ENCODE peak calls at places on chromosomes 4 and X, in five cellular contexts. L is fibroblast of lung, P is right atrium auricular region, B is heart left ventricle, G is pancreas. W is an unnamed sample.

GRCh38 chrX:65536291-65536690 is 1.7 kb upstream of the LAS1L start:
- DNase-seq in L (no peak), P (no peak), B (no peak), G (no peak), W (no peak)

GRCh38 chrX:153820601-153821000 is 9.7 kb downstream of the PDZD4 start:
- DNase-seq in L (no peak), P (no peak), B (no peak), G (no peak), W (no peak)

GRCh38 chr4:158020734-158021346 is 152.0 kb downstream of the GASK1B start:
- DNase-seq in L (peak; percentile 98), P (no peak), B (no peak), G (no peak), W (peak; percentile 73)

GRCh38 chr4:140289486-140289885 is 84.0 kb upstream of the SCOC start:
- DNase-seq in L (no peak), P (no peak), B (no peak), G (no peak), W (no peak)

GRCh38 chr4:185810746-185811508 is 1.1 kb downstream of the SORBS2 start:
- DNase-seq in L (no peak), P (no peak), B (no peak), G (no peak), W (no peak)

GRCh38 chr4:160009656-160010493 is 907.0 kb downstream of the RAPGEF2 start:
- DNase-seq in L (no peak), P (no peak), B (no peak), G (no peak), W (no peak)

GRCh38 chr4:38195486-38195885 is 235.3 kb downstream of the PTTG2 start:
- DNase-seq in L (no peak), P (no peak), B (no peak), G (no peak), W (no peak)

GRCh38 chr4:133161570-133161969 is 12.5 kb downstream of the PCDH10 start:
- DNase-seq in L (no peak), P (no peak), B (no peak), G (no peak), W (no peak)

GRCh38 chr4:183256756-183257385 is 63.2 kb downstream of the CLDN22 start:
- DNase-seq in L (peak; percentile 37), P (no peak), B (peak; percentile 53), G (no peak), W (no peak)

GRCh38 chrX:2500681-2501151 is at the start of the genes DHRSX and ZBED1:
- DNase-seq in L (peak; percentile 26), P (no peak), B (peak; percentile 53), G (no peak), W (no peak)

GRCh38 chr4:147754037-147754445 is 22.2 kb downstream of the ARHGAP10 start:
- DNase-seq in L (peak; percentile 96), P (no peak), B (no peak), G (no peak), W (peak; percentile 70)

GRCh38 chrX:12225073-12225472 is 86.8 kb downstream of the FRMPD4 start:
- DNase-seq in L (no peak), P (no peak), B (no peak), G (no peak), W (no peak)

GRCh38 chrX:51182545-51182944 is 150.1 kb upstream of the NUDT10 start:
- DNase-seq in L (no peak), P (no peak), B (no peak), G (no peak), W (no peak)

GRCh38 chr4:51943221-51943620 is 76.9 kb downstream of the LRRC66 start:
- DNase-seq in L (peak; percentile 65), P (no peak), B (no peak), G (no peak), W (no peak)

GRCh38 chr4:70197842-70198241 is 2.3 kb downstream of the ODAM start:
- DNase-seq in L (peak; percentile 0), P (no peak), B (no peak), G (peak; percentile 67), W (no peak)

GRCh38 chr4:158578476-158578875 is 56.8 kb downstream of the RXFP1 start:
- DNase-seq in L (peak; percentile 30), P (no peak), B (no peak), G (no peak), W (peak; percentile 23)

GRCh38 chr4:53322696-53323095 is 43.2 kb downstream of the SCFD2 start:
- DNase-seq in L (no peak), P (no peak), B (no peak), G (no peak), W (no peak)

GRCh38 chr4:82797591-82798081 is 960 bp downstream of the SCD5 start:
- DNase-seq in L (peak; percentile 61), P (peak; percentile 59), B (peak; percentile 16), G (no peak), W (no peak)

GRCh38 chr4:114921790-114922581 is 191.4 kb downstream of the NDST4 start:
- DNase-seq in L (no peak), P (no peak), B (no peak), G (no peak), W (peak; percentile 2)

GRCh38 chrX:72392816-72393800 is 87.4 kb upstream of the CITED1 start:
- DNase-seq in L (no peak), P (no peak), B (no peak), G (no peak), W (no peak)

GRCh38 chr4:147879676-147880075 is 147.8 kb downstream of the ARHGAP10 start:
- DNase-seq in L (peak; percentile 71), P (no peak), B (no peak), G (no peak), W (peak; percentile 32)

GRCh38 chr4:174154455-174154854 is 129.0 kb downstream of the FBXO8 start:
- DNase-seq in L (peak; percentile 47), P (no peak), B (no peak), G (no peak), W (peak; percentile 15)

GRCh38 chr4:22670953-22671352 is 21.8 kb upstream of the GBA3 start:
- DNase-seq in L (peak; percentile 54), P (no peak), B (no peak), G (no peak), W (peak; percentile 63)

GRCh38 chr4:56255820-56256219 is 131.5 kb downstream of the AASDH start:
- DNase-seq in L (no peak), P (no peak), B (no peak), G (no peak), W (no peak)

GRCh38 chr4:48777739-48778138 is 2.3 kb downstream of the FRYL start:
- DNase-seq in L (no peak), P (no peak), B (no peak), G (no peak), W (no peak)

GRCh38 chr4:114386637-114387233 is 211.9 kb upstream of the UGT8 start:
- DNase-seq in L (peak; percentile 31), P (no peak), B (no peak), G (no peak), W (no peak)

GRCh38 chrX:103367502-103367901 is 8.8 kb upstream of the BEX3 start:
- DNase-seq in L (no peak), P (no peak), B (no peak), G (no peak), W (peak; percentile 54)

GRCh38 chrX:145843196-145843595 is 25.6 kb downstream of the SLITRK2 start:
- DNase-seq in L (no peak), P (no peak), B (no peak), G (no peak), W (no peak)

GRCh38 chr4:93749351-93749761 is 79.2 kb upstream of the ATOH1 start:
- DNase-seq in L (no peak), P (no peak), B (no peak), G (no peak), W (peak; percentile 1)

GRCh38 chr4:98662619-98663225 is 4.3 kb upstream of the TSPAN5 start:
- DNase-seq in L (peak; percentile 96), P (no peak), B (no peak), G (no peak), W (no peak)

GRCh38 chrX:39477438-39478120 is 620.2 kb downstream of the BCOR start:
- DNase-seq in L (peak; percentile 27), P (peak; percentile 69), B (peak; percentile 66), G (peak; percentile 35), W (peak; percentile 74)

GRCh38 chrX:138791551-138791950 is 80.0 kb upstream of the FGF13 start:
- DNase-seq in L (peak; percentile 34), P (no peak), B (no peak), G (no peak), W (no peak)

GRCh38 chr4:74378573-74378972 is 13.6 kb downstream of the EREG start:
- DNase-seq in L (peak; percentile 17), P (no peak), B (no peak), G (no peak), W (no peak)

DNA sequence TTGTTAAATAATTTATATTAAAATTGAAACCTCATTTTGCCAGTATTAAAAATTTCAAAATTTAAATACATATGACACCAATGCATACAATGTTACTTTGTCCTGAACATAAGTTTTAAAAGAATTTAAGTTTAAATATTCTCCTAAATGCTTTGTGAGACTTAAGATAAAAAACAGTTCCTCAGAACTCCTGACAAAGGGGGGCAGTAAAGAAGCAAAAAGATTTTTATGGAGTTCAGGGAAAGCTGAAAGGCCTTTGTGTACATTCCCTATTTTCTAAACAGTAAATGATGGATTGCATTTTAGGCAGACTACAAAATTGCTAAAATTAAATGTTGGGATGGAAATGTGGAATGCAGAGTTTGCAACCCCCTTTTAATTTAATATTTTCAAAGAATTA is 81.8 kb downstream of the SNCA start:
- DNase-seq in L (peak; percentile 9), P (no peak), B (no peak), G (no peak), W (no peak)
- TF ChIP-seq CTCF in L (no peak), P (no peak), B (no peak), G (no peak), W (peak; percentile 35)

GRCh38 chr4:1001561-1002130 is 8.4 kb upstream of the SLC26A1 start:
- DNase-seq in L (no peak), P (no peak), B (no peak), G (no peak), W (no peak)

GRCh38 chr4:1000686-1001260 is 7.6 kb upstream of the SLC26A1 start:
- DNase-seq in L (no peak), P (no peak), B (no peak), G (no peak), W (no peak)

GRCh38 chr4:998096-998691 is 5.0 kb upstream of the SLC26A1 start:
- DNase-seq in L (no peak), P (no peak), B (no peak), G (no peak), W (no peak)

GRCh38 chr4:1002131-1002630 is 9.0 kb upstream of the SLC26A1 start:
- DNase-seq in L (no peak), P (no peak), B (no peak), G (no peak), W (no peak)

GRCh38 chr4:999863-1000425 is 6.7 kb upstream of the SLC26A1 start:
- DNase-seq in L (no peak), P (no peak), B (no peak), G (no peak), W (no peak)
- H3K27me3 ChIP-seq in L (peaks cover 48% of the 10 kb centered on the region), P (peaks cover 37% of the 10 kb centered on the region), B (peaks cover 60% of the 10 kb centered on the region), G (no peaks in the 10 kb centered on the region), W (peaks cover 90% of the 10 kb centered on the region)

GRCh38 chr4:163595590-163595989 is 101.1 kb downstream of the TMA16 start:
- DNase-seq in L (no peak), P (no peak), B (no peak), G (no peak), W (no peak)
- H3K4me1 ChIP-seq in L (no peaks in the 10 kb centered on the region), P (no peaks in the 10 kb centered on the region), B (no peaks in the 10 kb centered on the region), G (no peaks in the 10 kb centered on the region), W (no peaks in the 10 kb centered on the region)

DNA sequence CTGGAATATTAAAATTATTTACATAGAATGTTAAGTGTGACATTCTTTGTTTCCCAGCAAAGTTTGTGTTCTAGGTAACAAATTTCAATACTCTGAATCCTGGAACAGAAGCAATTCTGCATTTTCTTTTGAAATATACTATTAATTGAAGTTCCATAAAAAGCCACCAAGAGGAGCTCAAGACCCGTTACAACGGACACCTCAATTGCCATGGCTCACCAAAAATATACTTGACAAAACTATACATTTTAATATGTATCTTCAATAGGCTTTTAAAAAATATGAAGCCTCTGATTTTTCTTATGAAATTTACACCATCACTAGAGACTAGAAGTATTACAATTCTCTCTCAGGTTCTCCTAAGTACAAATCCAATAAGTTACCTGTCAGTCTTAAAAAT is 111.4 kb downstream of the NYX start:
- DNase-seq in L (no peak), P (no peak), B (no peak), G (no peak), W (no peak)
- TF ChIP-seq CTCF in L (peak; percentile 16), P (peak; percentile 59), B (peak; percentile 34), G (no peak), W (peak; percentile 57)

W was measured in foreskin keratinocyte.